ENCODE peak calls at places on chromosome 5, in five cellular contexts. One of them, this sample, is unnamed.

GRCh38 chr5:80399553-80400239 is 8.2 kb upstream of the ZFYVE16 start:
- DNase-seq in mesenchymal stem cell: peak; percentile 78
- DNase-seq in mesendoderm: no peak
- DNase-seq in HCT116: no peak
- DNase-seq in IMR-90: peak; percentile 73
- DNase-seq in this sample: no peak

GRCh38 chr5:29649321-29649720 is 1544.2 kb upstream of the CDH6 start:
- DNase-seq in mesenchymal stem cell: no peak
- DNase-seq in mesendoderm: peak; percentile 90
- DNase-seq in HCT116: no peak
- DNase-seq in IMR-90: no peak
- DNase-seq in this sample: no peak

GRCh38 chr5:22998775-22999174 is 145.6 kb upstream of the CDH12 start:
- DNase-seq in mesendoderm: no peak
- DNase-seq in mesenchymal stem cell: no peak
- DNase-seq in HCT116: no peak
- DNase-seq in IMR-90: no peak
- DNase-seq in this sample: no peak

GRCh38 chr5:101271945-101272344 is 368.9 kb upstream of the ST8SIA4 start:
- DNase-seq in IMR-90: no peak
- DNase-seq in mesendoderm: no peak
- DNase-seq in mesenchymal stem cell: no peak
- DNase-seq in HCT116: no peak
- DNase-seq in this sample: no peak

GRCh38 chr5:176153741-176154140 is 84.5 kb upstream of the SIMC1 start:
- DNase-seq in HCT116: no peak
- DNase-seq in mesenchymal stem cell: no peak
- DNase-seq in IMR-90: no peak
- DNase-seq in mesendoderm: no peak
- DNase-seq in this sample: no peak

GRCh38 chr5:81506900-81507588 is 113.1 kb upstream of the ACOT12 start:
- DNase-seq in IMR-90: peak; percentile 93
- DNase-seq in HCT116: peak; percentile 77
- DNase-seq in mesendoderm: peak; percentile 81
- DNase-seq in mesenchymal stem cell: peak; percentile 92
- DNase-seq in this sample: peak; percentile 86

GRCh38 chr5:6674421-6674820 is 38.8 kb upstream of the TENT4A start:
- DNase-seq in mesenchymal stem cell: no peak
- DNase-seq in IMR-90: no peak
- DNase-seq in HCT116: no peak
- DNase-seq in mesendoderm: no peak
- DNase-seq in this sample: no peak

GRCh38 chr5:53607896-53608295 is 47.5 kb downstream of the NDUFS4 start:
- DNase-seq in mesenchymal stem cell: no peak
- DNase-seq in IMR-90: peak; percentile 40
- DNase-seq in HCT116: no peak
- DNase-seq in mesendoderm: no peak
- DNase-seq in this sample: no peak

GRCh38 chr5:16577677-16578076 is 39.1 kb downstream of the RETREG1 start:
- DNase-seq in HCT116: no peak
- DNase-seq in mesenchymal stem cell: no peak
- DNase-seq in IMR-90: no peak
- DNase-seq in mesendoderm: peak; percentile 18
- DNase-seq in this sample: no peak

GRCh38 chr5:147554285-147554817 is 44.5 kb upstream of the DPYSL3 start:
- DNase-seq in mesendoderm: peak; percentile 37
- DNase-seq in HCT116: no peak
- DNase-seq in IMR-90: peak; percentile 77
- DNase-seq in mesenchymal stem cell: peak; percentile 95
- DNase-seq in this sample: peak; percentile 70

GRCh38 chr5:74625742-74626241 is 14.7 kb downstream of the ENC1 start:
- DNase-seq in HCT116: no peak
- DNase-seq in mesenchymal stem cell: no peak
- DNase-seq in IMR-90: no peak
- DNase-seq in mesendoderm: peak; percentile 94
- DNase-seq in this sample: no peak

GRCh38 chr5:177444106-177445051 is 2.2 kb upstream of the PRR7 start:
- DNase-seq in HCT116: no peak
- DNase-seq in mesendoderm: no peak
- DNase-seq in mesenchymal stem cell: no peak
- DNase-seq in IMR-90: no peak
- DNase-seq in this sample: no peak

GRCh38 chr5:155616779-155617392 is 603.3 kb downstream of the KIF4B start:
- DNase-seq in mesenchymal stem cell: peak; percentile 12
- DNase-seq in IMR-90: no peak
- DNase-seq in mesendoderm: peak; percentile 58
- DNase-seq in HCT116: no peak
- DNase-seq in this sample: peak; percentile 47

GRCh38 chr5:145856285-145856818 is 16.5 kb downstream of the GRXCR2 start:
- DNase-seq in mesenchymal stem cell: peak; percentile 82
- DNase-seq in mesendoderm: peak; percentile 91
- DNase-seq in IMR-90: peak; percentile 83
- DNase-seq in HCT116: no peak
- DNase-seq in this sample: peak; percentile 73

GRCh38 chr5:157442989-157443619 is 16.9 kb upstream of the NIPAL4 start:
- DNase-seq in HCT116: no peak
- DNase-seq in mesenchymal stem cell: no peak
- DNase-seq in mesendoderm: no peak
- DNase-seq in IMR-90: no peak
- DNase-seq in this sample: no peak

GRCh38 chr5:141476132-141476909 is 555 bp downstream of the PCDHGC3 start:
- DNase-seq in IMR-90: peak; percentile 85
- DNase-seq in mesendoderm: peak; percentile 56
- DNase-seq in HCT116: no peak
- DNase-seq in mesenchymal stem cell: peak; percentile 82
- DNase-seq in this sample: peak; percentile 62

GRCh38 chr5:62473209-62473608 is 60.6 kb downstream of the IPO11 start:
- DNase-seq in HCT116: no peak
- DNase-seq in IMR-90: peak; percentile 46
- DNase-seq in mesendoderm: no peak
- DNase-seq in mesenchymal stem cell: peak; percentile 28
- DNase-seq in this sample: no peak

GRCh38 chr5:145180341-145180740 is 654.8 kb downstream of the PRELID2 start:
- DNase-seq in IMR-90: no peak
- DNase-seq in mesendoderm: no peak
- DNase-seq in mesenchymal stem cell: no peak
- DNase-seq in HCT116: no peak
- DNase-seq in this sample: no peak

GRCh38 chr5:158639876-158640570 is 459.7 kb downstream of the EBF1 start:
- DNase-seq in mesenchymal stem cell: no peak
- DNase-seq in HCT116: no peak
- DNase-seq in IMR-90: peak; percentile 1
- DNase-seq in mesendoderm: no peak
- DNase-seq in this sample: no peak

GRCh38 chr5:65359981-65360380 is 121.7 kb downstream of the ADAMTS6 start:
- DNase-seq in IMR-90: peak; percentile 34
- DNase-seq in HCT116: no peak
- DNase-seq in mesenchymal stem cell: no peak
- DNase-seq in mesendoderm: no peak
- DNase-seq in this sample: no peak

GRCh38 chr5:11797132-11797531 is 107.1 kb downstream of the CTNND2 start:
- DNase-seq in mesenchymal stem cell: no peak
- DNase-seq in mesendoderm: peak; percentile 69
- DNase-seq in HCT116: no peak
- DNase-seq in IMR-90: no peak
- DNase-seq in this sample: no peak

GRCh38 chr5:73088026-73088425 is 32.3 kb upstream of the TMEM171 start:
- DNase-seq in HCT116: no peak
- DNase-seq in mesenchymal stem cell: no peak
- DNase-seq in IMR-90: peak; percentile 46
- DNase-seq in mesendoderm: no peak
- DNase-seq in this sample: no peak

GRCh38 chr5:133006653-133007052 is 19.7 kb downstream of the ZCCHC10 start:
- DNase-seq in mesendoderm: no peak
- DNase-seq in mesenchymal stem cell: no peak
- DNase-seq in IMR-90: no peak
- DNase-seq in HCT116: no peak
- DNase-seq in this sample: no peak

GRCh38 chr5:145484195-145484594 is 350.9 kb downstream of the PRELID2 start:
- DNase-seq in mesendoderm: no peak
- DNase-seq in IMR-90: peak; percentile 92
- DNase-seq in HCT116: peak; percentile 78
- DNase-seq in mesenchymal stem cell: peak; percentile 83
- DNase-seq in this sample: no peak

GRCh38 chr5:149288437-149288836 is 16.8 kb downstream of the AFAP1L1 start:
- DNase-seq in mesenchymal stem cell: no peak
- DNase-seq in HCT116: no peak
- DNase-seq in mesendoderm: no peak
- DNase-seq in IMR-90: no peak
- DNase-seq in this sample: no peak

GRCh38 chr5:53479045-53479655 is 1.3 kb upstream of the FST start:
- DNase-seq in mesendoderm: peak; percentile 50
- DNase-seq in HCT116: no peak
- DNase-seq in IMR-90: peak; percentile 48
- DNase-seq in mesenchymal stem cell: no peak
- DNase-seq in this sample: peak; percentile 11

GRCh38 chr5:170439944-170440269 is 50.7 kb upstream of the KCNMB1 start:
- DNase-seq in IMR-90: no peak
- DNase-seq in mesendoderm: no peak
- DNase-seq in mesenchymal stem cell: no peak
- DNase-seq in HCT116: no peak
- DNase-seq in this sample: no peak
- H3K4me2 ChIP-seq in IMR-90: no peak overlapping the region
- H3K4me2 ChIP-seq in mesendoderm: no peak overlapping the region
- H3K4me2 ChIP-seq in mesenchymal stem cell: no peak overlapping the region
- H3K4me2 ChIP-seq in HCT116: no peak overlapping the region
- H3K4me2 ChIP-seq in this sample: no peak overlapping the region

DNA sequence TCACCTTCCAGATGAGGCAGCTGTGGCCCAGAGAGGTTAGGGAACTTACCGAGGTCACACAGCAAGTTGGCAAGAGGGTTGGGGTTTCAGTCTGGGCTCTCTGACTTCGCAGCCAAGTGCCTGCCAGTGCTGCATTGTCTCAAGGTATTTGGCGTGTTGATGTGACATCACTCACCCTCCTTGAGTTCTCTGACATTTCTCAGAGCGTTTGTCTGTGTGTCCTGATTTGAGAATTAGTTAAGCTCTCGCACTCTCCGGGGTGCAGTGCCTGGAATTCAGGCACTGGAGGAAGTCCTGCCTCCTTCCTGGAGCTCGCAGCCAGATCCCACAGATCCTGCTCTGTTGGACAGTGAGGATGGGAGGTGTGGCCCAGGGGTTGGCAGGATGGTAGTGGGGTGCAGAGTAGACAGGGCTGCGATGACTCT is 25.7 kb downstream of the WWC1 start:
- DNase-seq in IMR-90: no peak
- DNase-seq in mesenchymal stem cell: no peak
- DNase-seq in mesendoderm: peak; percentile 64
- DNase-seq in HCT116: no peak
- DNase-seq in this sample: no peak
- H3K4me1 ChIP-seq in IMR-90: peaks cover 29% of the 10 kb centered on the region
- H3K4me1 ChIP-seq in mesenchymal stem cell: peaks cover 19% of the 10 kb centered on the region
- H3K4me1 ChIP-seq in mesendoderm: no peaks in the 10 kb centered on the region
- H3K4me1 ChIP-seq in HCT116: peaks cover 74% of the 10 kb centered on the region
- H3K4me1 ChIP-seq in this sample: peaks cover 55% of the 10 kb centered on the region

DNA sequence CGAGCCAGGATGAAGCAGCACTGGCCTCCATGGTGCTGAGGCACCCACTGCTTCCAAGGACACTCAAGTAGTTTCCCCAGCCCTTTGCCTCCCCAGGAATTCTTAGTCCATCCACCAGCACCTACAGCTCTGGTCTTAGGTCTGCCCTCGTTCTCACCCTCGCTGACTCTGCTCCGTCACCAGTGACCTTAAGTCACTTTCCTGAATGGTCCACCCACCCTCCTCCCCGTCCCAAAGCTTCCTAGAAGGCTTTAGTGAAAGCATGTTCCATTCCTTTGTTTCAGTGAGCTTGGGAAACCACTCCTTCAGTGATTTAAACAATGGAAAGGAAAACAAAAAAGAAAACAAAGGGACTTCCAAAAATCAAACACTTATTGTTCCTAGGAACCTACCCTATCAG is 54.6 kb upstream of the MAP3K1 start:
- DNase-seq in mesenchymal stem cell: no peak
- DNase-seq in mesendoderm: peak; percentile 34
- DNase-seq in HCT116: no peak
- DNase-seq in IMR-90: no peak
- DNase-seq in this sample: no peak
- H3K4me2 ChIP-seq in mesenchymal stem cell: no peak overlapping the region
- H3K4me2 ChIP-seq in mesendoderm: no peak overlapping the region
- H3K4me2 ChIP-seq in HCT116: no peak overlapping the region
- H3K4me2 ChIP-seq in IMR-90: no peak overlapping the region
- H3K4me2 ChIP-seq in this sample: no peak overlapping the region

DNA sequence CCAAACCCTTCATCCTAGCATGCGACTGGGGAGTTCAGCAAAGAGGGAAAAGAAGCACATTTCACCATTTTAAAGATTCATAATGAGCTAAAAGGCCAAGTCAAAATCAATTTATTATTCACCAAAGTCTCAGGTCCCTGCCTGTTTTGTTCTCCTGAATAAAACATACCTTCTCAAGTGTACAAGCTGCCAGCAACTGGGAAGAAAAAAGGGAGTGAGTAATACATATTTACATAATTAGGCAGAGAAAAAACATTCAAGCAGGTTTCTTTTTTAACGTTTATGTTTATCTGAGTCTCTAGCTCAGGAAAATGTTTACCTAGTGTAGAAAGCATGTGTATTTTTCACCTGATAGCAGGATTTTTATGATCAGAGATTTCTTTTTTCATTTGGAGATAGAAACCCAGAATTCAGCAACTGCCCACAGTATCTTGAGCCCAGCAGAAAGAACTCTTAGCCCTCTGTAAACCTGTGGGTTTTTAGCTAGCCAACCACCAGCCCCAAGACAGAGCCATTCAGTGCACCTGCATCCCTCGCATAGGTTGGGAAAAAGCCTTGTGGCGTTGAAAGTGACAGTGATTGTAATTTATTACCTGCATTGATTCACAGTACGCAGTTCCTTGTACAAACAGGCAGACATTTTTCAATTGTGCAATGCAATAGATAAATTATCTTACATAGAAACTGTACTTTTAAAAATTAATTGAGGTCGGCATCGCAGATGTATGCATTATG is 117.9 kb upstream of the GRIA1 start:
- DNase-seq in mesenchymal stem cell: no peak
- DNase-seq in IMR-90: no peak
- DNase-seq in HCT116: no peak
- DNase-seq in mesendoderm: no peak
- DNase-seq in this sample: no peak
- H3K4me1 ChIP-seq in mesenchymal stem cell: no peaks in the 10 kb centered on the region
- H3K4me1 ChIP-seq in IMR-90: no peaks in the 10 kb centered on the region
- H3K4me1 ChIP-seq in HCT116: no peaks in the 10 kb centered on the region
- H3K4me1 ChIP-seq in mesendoderm: no peaks in the 10 kb centered on the region
- H3K4me1 ChIP-seq in this sample: no peaks in the 10 kb centered on the region

GRCh38 chr5:77627869-77628674 is 10.4 kb downstream of the OTP start:
- DNase-seq in mesenchymal stem cell: no peak
- DNase-seq in HCT116: no peak
- DNase-seq in mesendoderm: peak; percentile 62
- DNase-seq in IMR-90: no peak
- DNase-seq in this sample: no peak
- H3K4me2 ChIP-seq in mesenchymal stem cell: no peak overlapping the region
- H3K4me2 ChIP-seq in HCT116: no peak overlapping the region
- H3K4me2 ChIP-seq in mesendoderm: no peak overlapping the region
- H3K4me2 ChIP-seq in IMR-90: no peak overlapping the region
- H3K4me2 ChIP-seq in this sample: peak overlapping the region; percentile 25

DNA sequence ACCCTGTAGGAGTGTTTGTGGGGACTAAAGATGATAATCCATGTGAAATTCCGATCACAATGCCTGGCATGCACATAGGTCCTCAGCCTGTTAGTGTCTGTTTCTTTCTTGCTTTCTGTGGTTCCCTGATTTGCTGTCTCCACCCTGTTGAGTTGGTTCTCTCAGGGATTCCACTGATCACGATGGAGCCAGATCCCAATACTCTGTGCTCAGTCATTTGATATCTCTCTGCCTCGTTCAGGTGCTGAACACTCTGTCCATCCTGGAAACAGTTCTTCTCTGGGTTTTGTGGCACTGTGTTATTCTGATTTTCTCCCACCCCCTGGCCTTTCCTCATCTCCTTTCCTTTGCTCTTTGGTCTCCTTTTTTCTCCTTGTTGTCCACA is 60.8 kb downstream of the ARHGAP26 start:
- DNase-seq in mesendoderm: no peak
- DNase-seq in mesenchymal stem cell: no peak
- DNase-seq in IMR-90: no peak
- DNase-seq in HCT116: no peak
- DNase-seq in this sample: no peak
- H3K4me1 ChIP-seq in mesendoderm: peaks cover 7% of the 10 kb centered on the region
- H3K4me1 ChIP-seq in mesenchymal stem cell: peaks cover 16% of the 10 kb centered on the region
- H3K4me1 ChIP-seq in IMR-90: peaks cover 28% of the 10 kb centered on the region
- H3K4me1 ChIP-seq in HCT116: peaks cover 70% of the 10 kb centered on the region
- H3K4me1 ChIP-seq in this sample: peaks cover 37% of the 10 kb centered on the region